ENCODE peak calls at places on chromosome 2, in seven cellular contexts. J, D, V, G, E, H and R are unnamed samples.

GRCh38 chr2:207083361-207084080 is 82.2 kb downstream of the KLF7 start:
- DNase-seq in J (no peak), D (no peak), V (peak), G (no peak), E (no peak), H (no peak), R (no peak)

GRCh38 chr2:201269764-201270163 is 9.4 kb downstream of the CASP8 start:
- DNase-seq in J (no peak), D (no peak), V (no peak), G (no peak), E (no peak), H (no peak), R (no peak)

GRCh38 chr2:156320491-156320896 is 12.0 kb downstream of the NR4A2 start:
- DNase-seq in J (peak), D (no peak), V (no peak), G (no peak), E (no peak), H (no peak), R (no peak)

GRCh38 chr2:143551946-143552655 is 422.9 kb downstream of the ARHGAP15 start:
- DNase-seq in J (no peak), D (no peak), V (no peak), G (no peak), E (no peak), H (no peak), R (no peak)

GRCh38 chr2:149562304-149562703 is 25.3 kb downstream of the MMADHC start:
- DNase-seq in J (no peak), D (no peak), V (peak), G (no peak), E (peak), H (no peak), R (no peak)

GRCh38 chr2:130870779-130871178 is 34.1 kb downstream of the ARHGEF4 start:
- DNase-seq in J (no peak), D (no peak), V (no peak), G (no peak), E (no peak), H (no peak), R (no peak)

GRCh38 chr2:207762146-207762545 is 7.6 kb downstream of the FZD5 start:
- DNase-seq in J (no peak), D (no peak), V (no peak), G (no peak), E (no peak), H (no peak), R (no peak)

GRCh38 chr2:157413342-157414035 is 30.4 kb downstream of the CYTIP start:
- DNase-seq in J (no peak), D (no peak), V (no peak), G (peak), E (no peak), H (no peak), R (no peak)

GRCh38 chr2:238518127-238518827 is 91.5 kb downstream of the ASB1 start:
- DNase-seq in J (no peak), D (no peak), V (no peak), G (no peak), E (no peak), H (no peak), R (no peak)

GRCh38 chr2:6922201-6922656 is 5.0 kb downstream of the RNF144A start:
- DNase-seq in J (no peak), D (no peak), V (peak), G (no peak), E (peak), H (no peak), R (no peak)

GRCh38 chr2:6968319-6969100 is 51.3 kb downstream of the RNF144A start:
- DNase-seq in J (no peak), D (no peak), V (peak), G (no peak), E (peak), H (no peak), R (peak)

GRCh38 chr2:7725850-7726242 is 808.6 kb downstream of the RNF144A start:
- DNase-seq in J (no peak), D (no peak), V (no peak), G (no peak), E (no peak), H (no peak), R (peak)

GRCh38 chr2:109064660-109065306 is 64.2 kb upstream of the SH3RF3 start:
- DNase-seq in J (no peak), D (no peak), V (no peak), G (no peak), E (no peak), H (no peak), R (peak)

GRCh38 chr2:105802587-105802986 is 57.9 kb downstream of the NCK2 start:
- DNase-seq in J (no peak), D (no peak), V (no peak), G (peak), E (no peak), H (no peak), R (no peak)

GRCh38 chr2:21042958-21043743 is 722 bp downstream of the APOB start:
- DNase-seq in J (peak), D (no peak), V (peak), G (peak), E (peak), H (peak), R (no peak)

GRCh38 chr2:132037527-132038178 is 124.1 kb downstream of the ANKRD30BL start:
- DNase-seq in J (peak), D (no peak), V (peak), G (no peak), E (peak), H (peak), R (no peak)

GRCh38 chr2:200757414-200757813 is 54.3 kb upstream of the BZW1 start:
- DNase-seq in J (no peak), D (no peak), V (no peak), G (no peak), E (no peak), H (no peak), R (no peak)

GRCh38 chr2:44295636-44296359 is 20.5 kb downstream of the SLC3A1 start:
- DNase-seq in J (no peak), D (no peak), V (no peak), G (no peak), E (peak), H (no peak), R (no peak)

GRCh38 chr2:173874899-173875247 is 90.3 kb downstream of the SP3 start:
- DNase-seq in J (no peak), D (no peak), V (no peak), G (no peak), E (no peak), H (no peak), R (no peak)